ENCODE peak calls at places on chromosomes 11 and 22, in four cellular contexts. I is upper lobe of right lung, W is NCI-H1092, E is A549. M is an unnamed sample.

GRCh38 chr11:123487157-123487744 is 57.2 kb downstream of the GRAMD1B start:
- DNase-seq in I (no peak), W (no peak), E (no peak), M (no peak)

GRCh38 chr22:23163665-23164064 is 16.6 kb upstream of the BCR start:
- DNase-seq in E (no peak), W (peak), I (no peak), M (no peak)

GRCh38 chr11:117045196-117045595 is 53.0 kb downstream of the SIK3 start:
- DNase-seq in W (no peak), E (no peak), I (no peak), M (no peak)

GRCh38 chr11:64642418-64642735 is 51.4 kb downstream of the SLC22A12 start:
- DNase-seq in W (no peak), I (no peak), E (no peak), M (no peak)

GRCh38 chr22:19397729-19398094 is 33.8 kb downstream of the HIRA start:
- DNase-seq in W (no peak), I (no peak), E (no peak), M (peak)

GRCh38 chr11:2202900-2203439 is 31.4 kb upstream of the TH start:
- DNase-seq in I (peak), E (no peak), W (no peak), M (peak)

GRCh38 chr11:18710545-18710944 is 12.0 kb downstream of the TMEM86A start:
- DNase-seq in W (no peak), E (no peak), I (no peak), M (no peak)

GRCh38 chr22:42786606-42787356 is 66.1 kb upstream of the A4GALT start:
- DNase-seq in W (no peak), I (no peak), E (no peak), M (peak)

GRCh38 chr22:47351836-47352579 is 589.6 kb downstream of the TBC1D22A start:
- DNase-seq in I (no peak), E (no peak), W (no peak), M (no peak)

GRCh38 chr22:35480627-35481565 is 59.7 kb upstream of the RASD2 start:
- DNase-seq in E (no peak), W (no peak), I (no peak), M (no peak)

GRCh38 chr11:44894217-44894617 is 56.5 kb downstream of the TP53I11 start:
- DNase-seq in W (peak), E (peak), I (peak), M (no peak)

GRCh38 chr22:50183141-50183971 is 2.4 kb upstream of the TRABD start:
- DNase-seq in I (no peak), W (no peak), E (no peak), M (peak)

GRCh38 chr11:75786101-75786736 is 17.6 kb downstream of the DGAT2 start:
- DNase-seq in I (peak), W (no peak), E (no peak), M (peak)

GRCh38 chr22:44737414-44738346 is 14.7 kb upstream of the ARHGAP8 start:
- DNase-seq in I (no peak), E (no peak), W (no peak), M (no peak)

GRCh38 chr11:132220464-132220863 is 850.0 kb downstream of the NTM start:
- DNase-seq in E (no peak), I (no peak), W (no peak), M (no peak)

GRCh38 chr11:67410369-67410831 is 5.1 kb upstream of the CARNS1 start:
- DNase-seq in I (no peak), E (no peak), W (no peak), M (no peak)

GRCh38 chr11:76237914-76238313 is 31.6 kb upstream of the WNT11 start:
- DNase-seq in W (no peak), I (no peak), E (peak), M (no peak)

GRCh38 chr11:64853709-64854108 is 9.3 kb upstream of the CDC42BPG start:
- DNase-seq in W (no peak), I (no peak), E (no peak), M (no peak)

M was measured in kidney.